ENCODE peak calls at places on chromosome 15, in four cellular contexts. One of them, this sample, is unnamed. For H3K4me1, the result is how much of the 10 kb centered on the place peaks cover.

GRCh38 chr15:27683126-27683525 is 416.0 kb downstream of the OCA2 start:
- DNase-seq in effector memory CD4-positive, alpha-beta T cell: no peak
- DNase-seq in sigmoid colon: no peak
- DNase-seq in HCT116: no peak
- DNase-seq in this sample: no peak

GRCh38 chr15:69861331-69862171 is 236.2 kb downstream of the TLE3 start:
- DNase-seq in effector memory CD4-positive, alpha-beta T cell: no peak
- DNase-seq in sigmoid colon: no peak
- DNase-seq in HCT116: no peak
- DNase-seq in this sample: peak

GRCh38 chr15:99704444-99704838 is 28.8 kb downstream of the LYSMD4 start:
- DNase-seq in effector memory CD4-positive, alpha-beta T cell: no peak
- DNase-seq in sigmoid colon: no peak
- DNase-seq in HCT116: peak
- DNase-seq in this sample: peak

GRCh38 chr15:64502537-64502936 is 42.2 kb downstream of the ZNF609 start:
- DNase-seq in effector memory CD4-positive, alpha-beta T cell: no peak
- DNase-seq in sigmoid colon: no peak
- DNase-seq in HCT116: no peak
- DNase-seq in this sample: no peak

GRCh38 chr15:25762015-25762662 is 101.0 kb downstream of the ATP10A start:
- DNase-seq in HCT116: no peak
- DNase-seq in sigmoid colon: no peak
- DNase-seq in effector memory CD4-positive, alpha-beta T cell: no peak
- DNase-seq in this sample: no peak

GRCh38 chr15:59933607-59934006 is 70.5 kb upstream of the FOXB1 start:
- DNase-seq in sigmoid colon: no peak
- DNase-seq in HCT116: no peak
- DNase-seq in effector memory CD4-positive, alpha-beta T cell: no peak
- DNase-seq in this sample: no peak

GRCh38 chr15:65389226-65389625 is 11.4 kb upstream of the IGDCC3 start:
- DNase-seq in HCT116: no peak
- DNase-seq in sigmoid colon: no peak
- DNase-seq in effector memory CD4-positive, alpha-beta T cell: no peak
- DNase-seq in this sample: no peak

GRCh38 chr15:29522373-29523276 is 253.0 kb upstream of the NSMCE3 start:
- DNase-seq in HCT116: no peak
- DNase-seq in effector memory CD4-positive, alpha-beta T cell: no peak
- DNase-seq in sigmoid colon: no peak
- DNase-seq in this sample: peak

GRCh38 chr15:85324202-85324601 is 56.2 kb upstream of the AKAP13 start:
- DNase-seq in sigmoid colon: no peak
- DNase-seq in effector memory CD4-positive, alpha-beta T cell: no peak
- DNase-seq in HCT116: no peak
- DNase-seq in this sample: no peak

GRCh38 chr15:49428392-49429095 is 5.5 kb downstream of the FGF7 start:
- DNase-seq in sigmoid colon: no peak
- DNase-seq in HCT116: no peak
- DNase-seq in effector memory CD4-positive, alpha-beta T cell: no peak
- DNase-seq in this sample: no peak

GRCh38 chr15:20356444-20357138 is 185.0 kb downstream of the GOLGA6L6 start:
- DNase-seq in sigmoid colon: peak
- DNase-seq in HCT116: peak
- DNase-seq in effector memory CD4-positive, alpha-beta T cell: peak
- DNase-seq in this sample: peak

GRCh38 chr15:29914441-29915053 is 92.3 kb upstream of the TJP1 start:
- DNase-seq in effector memory CD4-positive, alpha-beta T cell: no peak
- DNase-seq in HCT116: no peak
- DNase-seq in sigmoid colon: no peak
- DNase-seq in this sample: no peak

GRCh38 chr15:60006203-60006782 is 2.2 kb downstream of the FOXB1 start:
- DNase-seq in HCT116: no peak
- DNase-seq in sigmoid colon: no peak
- DNase-seq in effector memory CD4-positive, alpha-beta T cell: peak
- DNase-seq in this sample: peak

GRCh38 chr15:101314301-101314700 is 19.3 kb upstream of the SNRPA1 start:
- DNase-seq in sigmoid colon: no peak
- DNase-seq in HCT116: no peak
- DNase-seq in effector memory CD4-positive, alpha-beta T cell: no peak
- DNase-seq in this sample: no peak

GRCh38 chr15:65732698-65733097 is 59.4 kb downstream of the DENND4A start:
- DNase-seq in sigmoid colon: no peak
- DNase-seq in HCT116: no peak
- DNase-seq in effector memory CD4-positive, alpha-beta T cell: no peak
- DNase-seq in this sample: no peak

GRCh38 chr15:31357148-31357547 is 30.5 kb downstream of the KLF13 start:
- DNase-seq in sigmoid colon: no peak
- DNase-seq in HCT116: no peak
- DNase-seq in effector memory CD4-positive, alpha-beta T cell: no peak
- DNase-seq in this sample: no peak

GRCh38 chr15:101115887-101116680 is 135.8 kb downstream of the CHSY1 start:
- DNase-seq in HCT116: no peak
- DNase-seq in sigmoid colon: peak
- DNase-seq in effector memory CD4-positive, alpha-beta T cell: no peak
- DNase-seq in this sample: no peak

GRCh38 chr15:31774045-31774444 is 256.3 kb upstream of the CHRNA7 start:
- DNase-seq in effector memory CD4-positive, alpha-beta T cell: no peak
- DNase-seq in sigmoid colon: no peak
- DNase-seq in HCT116: no peak
- DNase-seq in this sample: no peak

GRCh38 chr15:59792359-59792758 is 103.2 kb upstream of the BNIP2 start:
- DNase-seq in HCT116: no peak
- DNase-seq in effector memory CD4-positive, alpha-beta T cell: peak
- DNase-seq in sigmoid colon: no peak
- DNase-seq in this sample: no peak

GRCh38 chr15:33737687-33738606 is 230.3 kb upstream of the CHRM5 start:
- DNase-seq in effector memory CD4-positive, alpha-beta T cell: no peak
- DNase-seq in sigmoid colon: no peak
- DNase-seq in HCT116: peak
- DNase-seq in this sample: no peak

GRCh38 chr15:76065267-76065666 is 5.5 kb downstream of the TMEM266 start:
- DNase-seq in effector memory CD4-positive, alpha-beta T cell: no peak
- DNase-seq in sigmoid colon: no peak
- DNase-seq in HCT116: no peak
- DNase-seq in this sample: no peak

GRCh38 chr15:93862791-93863190 is 368.6 kb upstream of the MCTP2 start:
- DNase-seq in HCT116: no peak
- DNase-seq in sigmoid colon: peak
- DNase-seq in effector memory CD4-positive, alpha-beta T cell: no peak
- DNase-seq in this sample: no peak

GRCh38 chr15:60575995-60576394 is 97.1 kb upstream of the ICE2 start:
- DNase-seq in effector memory CD4-positive, alpha-beta T cell: no peak
- DNase-seq in HCT116: no peak
- DNase-seq in sigmoid colon: no peak
- DNase-seq in this sample: no peak

GRCh38 chr15:101439285-101439919 is 50.1 kb downstream of the PCSK6 start:
- DNase-seq in HCT116: no peak
- DNase-seq in sigmoid colon: no peak
- DNase-seq in effector memory CD4-positive, alpha-beta T cell: no peak
- DNase-seq in this sample: peak

GRCh38 chr15:70608156-70608555 is 155.2 kb downstream of the UACA start:
- DNase-seq in effector memory CD4-positive, alpha-beta T cell: no peak
- DNase-seq in sigmoid colon: no peak
- DNase-seq in HCT116: no peak
- DNase-seq in this sample: no peak

GRCh38 chr15:43920815-43921214 is 94.0 kb downstream of the WDR76 start:
- DNase-seq in effector memory CD4-positive, alpha-beta T cell: no peak
- DNase-seq in sigmoid colon: no peak
- DNase-seq in HCT116: no peak
- DNase-seq in this sample: no peak

GRCh38 chr15:79240036-79240435 is 42.5 kb upstream of the ANKRD34C start:
- DNase-seq in sigmoid colon: no peak
- DNase-seq in effector memory CD4-positive, alpha-beta T cell: no peak
- DNase-seq in HCT116: no peak
- DNase-seq in this sample: no peak

GRCh38 chr15:48617619-48618018 is 27.9 kb downstream of the FBN1 start:
- DNase-seq in HCT116: no peak
- DNase-seq in sigmoid colon: peak
- DNase-seq in effector memory CD4-positive, alpha-beta T cell: no peak
- DNase-seq in this sample: no peak

GRCh38 chr15:25244731-25245585 is 193.9 kb downstream of the UBE3A start:
- DNase-seq in sigmoid colon: no peak
- DNase-seq in effector memory CD4-positive, alpha-beta T cell: no peak
- DNase-seq in HCT116: no peak
- DNase-seq in this sample: no peak

GRCh38 chr15:71219646-71220045 is 104.4 kb downstream of the THSD4 start:
- DNase-seq in HCT116: no peak
- DNase-seq in sigmoid colon: no peak
- DNase-seq in effector memory CD4-positive, alpha-beta T cell: no peak
- DNase-seq in this sample: no peak

DNA sequence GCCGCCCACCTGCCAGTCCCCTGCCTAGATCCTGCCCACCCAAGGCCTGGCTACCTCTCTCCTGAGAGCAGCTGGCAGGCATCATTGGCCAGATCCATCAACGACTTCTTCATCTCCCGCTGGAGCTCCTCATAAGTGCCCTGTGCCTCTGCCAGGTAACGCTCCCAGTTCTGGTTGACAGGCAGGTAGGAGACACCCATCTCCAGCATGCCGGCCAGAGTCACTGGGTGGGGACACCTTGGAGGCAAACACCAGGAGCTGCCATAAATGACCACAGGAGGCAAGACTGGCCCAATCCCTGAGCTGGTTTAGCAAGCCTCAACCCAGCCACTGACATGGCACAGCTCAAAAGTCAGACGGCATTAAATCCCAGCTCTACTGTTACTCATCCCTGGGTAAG is 7.5 kb downstream of the POLG start:
- DNase-seq in effector memory CD4-positive, alpha-beta T cell: no peak
- DNase-seq in sigmoid colon: no peak
- DNase-seq in HCT116: no peak
- DNase-seq in this sample: no peak
- H3K4me1 ChIP-seq in effector memory CD4-positive, alpha-beta T cell: under half
- H3K4me1 ChIP-seq in sigmoid colon: under half
- H3K4me1 ChIP-seq in HCT116: under half
- H3K4me1 ChIP-seq in this sample: under half

GRCh38 chr15:57216288-57216687 is 160.0 kb upstream of the CGNL1 start:
- DNase-seq in sigmoid colon: no peak
- DNase-seq in effector memory CD4-positive, alpha-beta T cell: no peak
- DNase-seq in HCT116: no peak
- DNase-seq in this sample: no peak

GRCh38 chr15:57215371-57215770 is 160.9 kb upstream of the CGNL1 start:
- DNase-seq in HCT116: no peak
- DNase-seq in effector memory CD4-positive, alpha-beta T cell: no peak
- DNase-seq in sigmoid colon: no peak
- DNase-seq in this sample: no peak

GRCh38 chr15:57220220-57220619 is 156.1 kb upstream of the CGNL1 start:
- DNase-seq in HCT116: no peak
- DNase-seq in effector memory CD4-positive, alpha-beta T cell: no peak
- DNase-seq in sigmoid colon: no peak
- DNase-seq in this sample: no peak

GRCh38 chr15:57218826-57219576 is 157.3 kb upstream of the CGNL1 start:
- DNase-seq in effector memory CD4-positive, alpha-beta T cell: no peak
- DNase-seq in HCT116: no peak
- DNase-seq in sigmoid colon: no peak
- DNase-seq in this sample: no peak

GRCh38 chr15:57217716-57218598 is 158.3 kb upstream of the CGNL1 start:
- DNase-seq in sigmoid colon: no peak
- DNase-seq in HCT116: no peak
- DNase-seq in effector memory CD4-positive, alpha-beta T cell: no peak
- DNase-seq in this sample: no peak
- H3K4me3 ChIP-seq in sigmoid colon: no peak
- H3K4me3 ChIP-seq in HCT116: no peak
- H3K4me3 ChIP-seq in effector memory CD4-positive, alpha-beta T cell: no peak
- H3K4me3 ChIP-seq in this sample: no peak

DNA sequence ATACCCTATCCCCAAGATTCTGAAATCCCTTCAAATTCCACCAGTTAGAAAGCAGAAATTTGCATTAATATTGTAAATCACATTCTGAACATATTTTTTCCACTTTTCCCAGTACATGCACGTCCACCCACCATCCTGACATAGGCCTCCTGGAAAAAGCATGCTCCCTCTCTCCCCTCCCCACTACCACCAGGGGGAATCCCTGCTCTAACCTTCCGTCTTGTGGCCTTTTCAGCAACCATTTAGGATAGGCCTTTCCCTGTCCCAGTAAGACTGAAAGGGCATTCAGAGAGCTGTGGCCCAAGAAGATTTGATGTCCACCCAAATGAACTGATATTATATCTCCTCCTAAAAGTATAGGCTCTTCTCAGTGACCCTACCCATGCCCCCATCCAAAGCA is 182.1 kb downstream of the ARRDC4 start:
- DNase-seq in sigmoid colon: no peak
- DNase-seq in effector memory CD4-positive, alpha-beta T cell: no peak
- DNase-seq in HCT116: no peak
- DNase-seq in this sample: no peak
- H3K4me1 ChIP-seq in sigmoid colon: under half
- H3K4me1 ChIP-seq in effector memory CD4-positive, alpha-beta T cell: under half
- H3K4me1 ChIP-seq in HCT116: under half
- H3K4me1 ChIP-seq in this sample: under half

GRCh38 chr15:42273099-42273899 is at the start of the genes GANC and TMEM87A:
- DNase-seq in HCT116: peak
- DNase-seq in sigmoid colon: peak
- DNase-seq in effector memory CD4-positive, alpha-beta T cell: peak
- DNase-seq in this sample: peak

GRCh38 chr15:42273900-42274692 is 863 bp upstream of the TMEM87A start:
- DNase-seq in effector memory CD4-positive, alpha-beta T cell: peak
- DNase-seq in HCT116: no peak
- DNase-seq in sigmoid colon: peak
- DNase-seq in this sample: peak

GRCh38 chr15:42274693-42274971 is 1.4 kb upstream of the TMEM87A start:
- DNase-seq in HCT116: no peak
- DNase-seq in effector memory CD4-positive, alpha-beta T cell: no peak
- DNase-seq in sigmoid colon: peak
- DNase-seq in this sample: no peak

GRCh38 chr15:42276762-42277161 is 3.5 kb upstream of the TMEM87A start:
- DNase-seq in effector memory CD4-positive, alpha-beta T cell: no peak
- DNase-seq in sigmoid colon: no peak
- DNase-seq in HCT116: no peak
- DNase-seq in this sample: no peak

DNA sequence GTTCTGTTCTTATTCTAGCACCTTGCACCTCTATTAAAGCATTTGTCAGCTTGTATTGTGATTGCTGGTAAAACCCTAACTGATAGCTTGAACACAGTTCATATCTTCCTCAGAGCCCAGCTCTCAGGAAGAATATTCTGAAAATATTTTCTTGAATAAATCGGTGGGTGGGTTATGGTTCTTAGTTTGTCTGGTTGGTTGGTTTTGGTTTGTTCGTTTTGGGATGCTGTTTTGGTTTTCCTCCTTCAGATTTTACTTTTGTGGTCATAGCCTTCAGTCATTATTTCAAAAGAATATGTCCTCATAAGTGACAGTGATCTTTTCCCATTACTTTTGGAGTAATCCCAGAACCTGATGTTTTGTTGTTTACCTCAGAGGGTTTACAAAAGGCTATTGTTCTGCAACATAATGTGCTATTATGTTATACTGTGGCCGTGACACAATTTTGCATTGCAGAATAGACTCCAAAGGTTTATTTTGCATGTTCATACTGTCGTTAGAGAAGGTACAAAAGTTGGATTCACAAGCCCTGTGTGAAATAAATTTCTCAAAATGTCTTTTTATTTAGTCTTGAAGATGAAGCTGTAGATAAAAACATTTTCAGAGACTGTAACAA is 2.7 kb upstream of the TMEM87A start:
- DNase-seq in HCT116: no peak
- DNase-seq in sigmoid colon: no peak
- DNase-seq in effector memory CD4-positive, alpha-beta T cell: no peak
- DNase-seq in this sample: no peak
- H3K4me3 ChIP-seq in HCT116: no peak
- H3K4me3 ChIP-seq in sigmoid colon: no peak
- H3K4me3 ChIP-seq in effector memory CD4-positive, alpha-beta T cell: peak
- H3K4me3 ChIP-seq in this sample: no peak

GRCh38 chr15:52728899-52729298 is 49.7 kb upstream of the ATOSA start:
- DNase-seq in HCT116: no peak
- DNase-seq in sigmoid colon: no peak
- DNase-seq in effector memory CD4-positive, alpha-beta T cell: no peak
- DNase-seq in this sample: no peak
- H3K4me1 ChIP-seq in HCT116: under half
- H3K4me1 ChIP-seq in sigmoid colon: under half
- H3K4me1 ChIP-seq in effector memory CD4-positive, alpha-beta T cell: under half
- H3K4me1 ChIP-seq in this sample: under half

This sample was measured in Caco-2.